ENCODE peak calls at places on chromosomes 4 and X, in nine cellular contexts. H is T-helper 17 cell; L is A172; I is ELR; Y is KBM-7; K is activated CD4-positive, alpha-beta T cell treated with anti-CD3 and anti-CD28 coated beads, Interleukin-2, amount 50 U/mL, for 24 hours; F is AG20443; J is pons; Z is NCI-H1694 treated with DMSO at 0.1 percent for 48 hours. M is an unnamed sample.

GRCh38 chrX:130728208-130728607 is 174.8 kb downstream of the ENOX2 start:
- DNase-seq in K (no peak), Z (no peak), L (no peak), H (no peak), F (peak; percentile 29), I (peak; percentile 74), Y (no peak), J (no peak), M (no peak)

GRCh38 chrX:72346306-72346949 is 40.7 kb upstream of the CITED1 start:
- DNase-seq in L (no peak), I (no peak), H (no peak), J (no peak), Y (no peak), K (no peak), Z (no peak), F (no peak), M (no peak)

GRCh38 chr4:67051000-67051789 is 494.1 kb downstream of the CENPC start:
- DNase-seq in J (no peak), F (no peak), I (no peak), L (no peak), Y (no peak), H (no peak), Z (no peak), K (no peak), M (no peak)

GRCh38 chr4:185742766-185743165 is 69.2 kb downstream of the SORBS2 start:
- DNase-seq in Y (no peak), F (no peak), I (peak; percentile 30), Z (no peak), L (peak; percentile 57), H (no peak), J (no peak), K (no peak), M (no peak)

GRCh38 chr4:22824091-22824490 is 131.4 kb downstream of the GBA3 start:
- DNase-seq in H (no peak), L (no peak), J (no peak), Z (no peak), Y (no peak), F (no peak), K (no peak), I (no peak), M (no peak)

GRCh38 chrX:46601283-46601682 is 27.7 kb downstream of the CHST7 start:
- DNase-seq in H (no peak), F (no peak), Y (no peak), K (no peak), I (no peak), Z (no peak), J (no peak), L (no peak), M (no peak)

GRCh38 chr4:76997454-76997853 is 47.9 kb downstream of the SEPTIN11 start:
- DNase-seq in F (no peak), K (no peak), I (no peak), L (no peak), Y (no peak), H (no peak), Z (no peak), J (peak; percentile 46), M (no peak)

GRCh38 chr4:174592256-174592984 is 70.1 kb upstream of the HPGD start:
- DNase-seq in I (peak; percentile 25), K (no peak), J (no peak), F (no peak), Z (no peak), L (no peak), Y (no peak), H (no peak), M (no peak)

GRCh38 chrX:19382500-19383145 is 38.9 kb downstream of the PDHA1 start:
- DNase-seq in K (peak; percentile 1), H (no peak), Y (peak; percentile 34), F (peak; percentile 53), Z (no peak), J (peak; percentile 20), L (peak; percentile 24), I (peak; percentile 50), M (no peak)

GRCh38 chr4:39648827-39649558 is 10.3 kb upstream of the SMIM14 start:
- DNase-seq in J (no peak), K (no peak), Y (no peak), I (no peak), Z (no peak), H (no peak), L (no peak), F (no peak), M (no peak)

GRCh38 chr4:1047106-1047975 is 35.9 kb downstream of the FGFRL1 start:
- DNase-seq in J (no peak), F (no peak), K (no peak), Y (no peak), L (no peak), H (no peak), Z (no peak), I (no peak), M (no peak)

GRCh38 chrX:120299928-120300327 is 11.3 kb downstream of the TMEM255A start:
- DNase-seq in F (no peak), H (no peak), K (no peak), I (peak; percentile 6), L (no peak), Y (no peak), Z (no peak), J (no peak), M (no peak)

GRCh38 chr4:109998867-109999303 is 86.2 kb downstream of the EGF start:
- DNase-seq in J (peak; percentile 85), K (no peak), I (peak; percentile 68), L (peak; percentile 49), Y (peak; percentile 71), F (peak; percentile 57), H (no peak), Z (no peak), M (no peak)

GRCh38 chr4:173211222-173211621 is 42.6 kb downstream of the GALNT7 start:
- DNase-seq in Z (no peak), J (no peak), H (no peak), Y (no peak), F (no peak), L (no peak), K (no peak), I (peak; percentile 39), M (no peak)

GRCh38 chrX:23816179-23816578 is 33.2 kb downstream of the SAT1 start:
- DNase-seq in I (no peak), F (no peak), J (no peak), Y (no peak), L (no peak), K (no peak), H (no peak), Z (no peak), M (no peak)

GRCh38 chr4:73527196-73527595 is 45.7 kb downstream of the AFM start:
- DNase-seq in K (no peak), L (no peak), J (no peak), Z (no peak), H (no peak), Y (no peak), I (no peak), F (no peak), M (no peak)

GRCh38 chr4:176782191-176782590 is 10.5 kb downstream of the VEGFC start:
- DNase-seq in I (no peak), H (no peak), J (no peak), K (no peak), F (no peak), L (no peak), Z (no peak), Y (no peak), M (no peak)

GRCh38 chr4:171582961-171583581 is 230.1 kb upstream of the GALNTL6 start:
- DNase-seq in F (no peak), L (no peak), H (no peak), J (no peak), Z (no peak), I (no peak), K (no peak), Y (peak; percentile 27), M (no peak)

GRCh38 chr4:172809319-172809718 is 359.3 kb upstream of the GALNT7 start:
- DNase-seq in Y (no peak), F (no peak), L (no peak), K (no peak), J (no peak), H (no peak), I (no peak), Z (no peak), M (no peak)

GRCh38 chrX:26286836-26287235 is 70.9 kb downstream of the MAGEB5 start:
- DNase-seq in K (no peak), H (no peak), Z (no peak), F (no peak), Y (no peak), I (no peak), L (no peak), J (no peak), M (no peak)

GRCh38 chrX:95318882-95319281 is 1365.8 kb upstream of the DIAPH2 start:
- DNase-seq in I (peak; percentile 2), F (no peak), H (no peak), J (no peak), L (peak; percentile 1), Y (peak; percentile 43), Z (peak; percentile 7), K (no peak), M (no peak)